ENCODE peak calls at places on chromosomes 6 and 20, in eight cellular contexts. D is stimulated activated naive CD8-positive, alpha-beta T cell treated with anti-CD3 and anti-CD28 coated beads, Interleukin-15, amount 100 ng/mL, for 72 hours; P is T-helper 17 cell; C is sciatic nerve; A is activated T-helper 17 cell treated with anti-CD3 and anti-CD28 coated beads, Interleukin-2, amount 50 U/mL, for 72 hours; G is effector memory CD8-positive, alpha-beta T cell; E is activated CD8-positive, alpha-beta memory T cell treated with anti-CD3 and anti-CD28 coated beads, Interleukin-2, amount 10 ng/mL, durations not matched to agents 7 days and 5 days; U is activated naive CD8-positive, alpha-beta T cell treated with anti-CD3 and anti-CD28 coated beads, Interleukin-2, amount 10 ng/mL, durations not matched to agents 7 days and 5 days. B is an unnamed sample.

GRCh38 chr6:92109256-92109655 is 1310.1 kb downstream of the EPHA7 start:
- ATAC-seq in U (no peak), E (no peak), P (no peak), A (no peak), D (no peak), G (no peak), C (no peak), B (no peak)

GRCh38 chr6:107624050-107624449 is 134.1 kb downstream of the SOBP start:
- ATAC-seq in D (no peak), P (no peak), G (no peak), C (no peak), A (no peak), E (no peak), U (no peak), B (no peak)

GRCh38 chr6:36463686-36464085 is 20.9 kb downstream of the KCTD20 start:
- ATAC-seq in C (no peak), U (no peak), P (no peak), E (no peak), A (no peak), D (no peak), G (no peak), B (no peak)

GRCh38 chr6:35754452-35755321 is 17.9 kb downstream of the ARMC12 start:
- ATAC-seq in C (no peak), D (no peak), E (no peak), U (no peak), G (no peak), P (no peak), A (no peak), B (no peak)

GRCh38 chr20:32191873-32192272 is 15.7 kb downstream of the PLAGL2 start:
- ATAC-seq in A (peak), P (no peak), C (no peak), U (no peak), D (no peak), G (no peak), E (no peak), B (no peak)

GRCh38 chr6:33061987-33062386 is 11.5 kb downstream of the HLA-DPA1 start:
- ATAC-seq in U (no peak), C (peak), P (peak), D (peak), E (peak), G (peak), A (peak), B (no peak)

GRCh38 chr20:62369508-62370114 is 2.5 kb upstream of the LAMA5 start:
- ATAC-seq in U (no peak), P (no peak), G (no peak), D (no peak), A (no peak), C (no peak), E (no peak), B (no peak)

GRCh38 chr6:146913842-146914562 is 290.2 kb upstream of the STXBP5 start:
- ATAC-seq in U (no peak), E (no peak), G (no peak), D (peak), A (peak), P (no peak), C (peak), B (peak)

GRCh38 chr6:106145741-106146227 is 59.6 kb downstream of the PRDM1 start:
- ATAC-seq in G (no peak), E (no peak), P (no peak), U (no peak), C (no peak), D (no peak), A (peak), B (no peak)

GRCh38 chr6:157822221-157823000 is 635 bp upstream of the SNX9 start:
- ATAC-seq in G (peak), D (peak), C (peak), P (peak), E (no peak), A (peak), U (peak), B (peak)

GRCh38 chr6:126228001-126228791 is 111.7 kb upstream of the CENPW start:
- ATAC-seq in D (no peak), U (no peak), A (no peak), P (no peak), E (no peak), C (no peak), G (no peak), B (no peak)

B was measured in gastroesophageal sphincter.